ENCODE peak calls at places on chromosome 9, in nine cellular contexts. I, F, P, Z, L, D, W, G and K are unnamed samples.

GRCh38 chr9:133875131-133875530 is 117.0 kb downstream of the VAV2 start:
- DNase-seq in I (no peak), F (no peak), P (no peak), Z (no peak), L (no peak), D (peak; percentile 13), W (no peak), G (no peak), K (no peak)

GRCh38 chr9:107999890-108000289 is 510.3 kb upstream of the KLF4 start:
- DNase-seq in I (no peak), F (no peak), P (no peak), Z (no peak), L (no peak), D (no peak), W (peak; percentile 40), G (no peak), K (no peak)

GRCh38 chr9:71587576-71588362 is 180.5 kb downstream of the CEMIP2 start:
- DNase-seq in I (no peak), F (no peak), P (no peak), Z (peak; percentile 8), L (peak; percentile 84), D (peak; percentile 91), W (peak; percentile 64), G (peak; percentile 34), K (no peak)

GRCh38 chr9:77965445-77965844 is 66.2 kb downstream of the GNAQ start:
- DNase-seq in I (no peak), F (no peak), P (no peak), Z (no peak), L (no peak), D (no peak), W (no peak), G (no peak), K (no peak)

GRCh38 chr9:131100445-131100844 is 4.1 kb downstream of the AIF1L start:
- DNase-seq in I (no peak), F (no peak), P (no peak), Z (no peak), L (no peak), D (no peak), W (no peak), G (no peak), K (no peak)

GRCh38 chr9:806285-807156 is 35.0 kb upstream of the DMRT1 start:
- DNase-seq in I (no peak), F (no peak), P (no peak), Z (peak; percentile 4), L (peak; percentile 38), D (peak; percentile 57), W (peak; percentile 54), G (peak; percentile 48), K (no peak)

GRCh38 chr9:15137658-15138356 is 169.2 kb downstream of the TTC39B start:
- DNase-seq in I (no peak), F (no peak), P (no peak), Z (no peak), L (no peak), D (no peak), W (no peak), G (no peak), K (no peak)

GRCh38 chr9:98967680-98968079 is 24.0 kb downstream of the COL15A1 start:
- DNase-seq in I (no peak), F (no peak), P (no peak), Z (no peak), L (no peak), D (no peak), W (no peak), G (no peak), K (no peak)

GRCh38 chr9:78871452-78872331 is 574.8 kb downstream of the PSAT1 start:
- DNase-seq in I (no peak), F (no peak), P (no peak), Z (no peak), L (peak; percentile 98), D (peak; percentile 99), W (peak; percentile 94), G (peak; percentile 45), K (no peak)

GRCh38 chr9:134769084-134769455 is 111.5 kb upstream of the FCN2 start:
- DNase-seq in I (no peak), F (no peak), P (no peak), Z (no peak), L (no peak), D (no peak), W (no peak), G (no peak), K (no peak)

GRCh38 chr9:110748251-110748893 is 79.8 kb downstream of the MUSK start:
- DNase-seq in I (no peak), F (no peak), P (no peak), Z (no peak), L (peak; percentile 86), D (peak; percentile 46), W (no peak), G (no peak), K (no peak)